ENCODE peak calls at places on chromosomes 13 and 19, in five cellular contexts. One of them, this sample, is unnamed.

GRCh38 chr19:53461866-53462265 is 5.7 kb upstream of the ZNF813 start:
- DNase-seq in ovary: no peak
- DNase-seq in adipocyte: no peak
- DNase-seq in T-helper 1 cell: no peak
- DNase-seq in iris pigment epithelial cell: peak
- DNase-seq in this sample: no peak

GRCh38 chr19:5951338-5951861 is 26.5 kb downstream of the RANBP3 start:
- DNase-seq in ovary: no peak
- DNase-seq in adipocyte: no peak
- DNase-seq in T-helper 1 cell: no peak
- DNase-seq in iris pigment epithelial cell: no peak
- DNase-seq in this sample: no peak

GRCh38 chr13:63586467-63586866 is 2170.8 kb upstream of the PCDH20 start:
- DNase-seq in ovary: no peak
- DNase-seq in adipocyte: no peak
- DNase-seq in T-helper 1 cell: no peak
- DNase-seq in iris pigment epithelial cell: no peak
- DNase-seq in this sample: no peak

GRCh38 chr13:39527961-39528720 is 74.9 kb downstream of the LHFPL6 start:
- DNase-seq in ovary: no peak
- DNase-seq in adipocyte: peak
- DNase-seq in T-helper 1 cell: no peak
- DNase-seq in iris pigment epithelial cell: peak
- DNase-seq in this sample: no peak

GRCh38 chr19:58392945-58393724 is 2.3 kb upstream of the RNF225 start:
- DNase-seq in ovary: no peak
- DNase-seq in adipocyte: no peak
- DNase-seq in T-helper 1 cell: no peak
- DNase-seq in iris pigment epithelial cell: no peak
- DNase-seq in this sample: no peak

GRCh38 chr19:48746738-48747575 is at the start of gene IZUMO1:
- DNase-seq in ovary: peak
- DNase-seq in adipocyte: peak
- DNase-seq in T-helper 1 cell: peak
- DNase-seq in iris pigment epithelial cell: peak
- DNase-seq in this sample: peak

GRCh38 chr19:46766569-46767317 is 20.5 kb upstream of the STRN4 start:
- DNase-seq in ovary: no peak
- DNase-seq in adipocyte: no peak
- DNase-seq in T-helper 1 cell: peak
- DNase-seq in iris pigment epithelial cell: peak
- DNase-seq in this sample: peak

GRCh38 chr19:11142528-11143171 is 12.9 kb downstream of the SPC24 start:
- DNase-seq in ovary: peak
- DNase-seq in adipocyte: peak
- DNase-seq in T-helper 1 cell: no peak
- DNase-seq in iris pigment epithelial cell: peak
- DNase-seq in this sample: no peak

GRCh38 chr13:97191143-97191542 is 31.0 kb upstream of the MBNL2 start:
- DNase-seq in ovary: no peak
- DNase-seq in adipocyte: no peak
- DNase-seq in T-helper 1 cell: no peak
- DNase-seq in iris pigment epithelial cell: no peak
- DNase-seq in this sample: no peak

GRCh38 chr13:40676007-40676406 is 9.6 kb upstream of the FOXO1 start:
- DNase-seq in ovary: no peak
- DNase-seq in adipocyte: no peak
- DNase-seq in T-helper 1 cell: no peak
- DNase-seq in iris pigment epithelial cell: no peak
- DNase-seq in this sample: no peak

GRCh38 chr13:85436029-85436428 is 363.2 kb downstream of the SLITRK6 start:
- DNase-seq in ovary: no peak
- DNase-seq in adipocyte: no peak
- DNase-seq in T-helper 1 cell: no peak
- DNase-seq in iris pigment epithelial cell: no peak
- DNase-seq in this sample: no peak

GRCh38 chr13:32080328-32080744 is 48.8 kb downstream of the FRY start:
- DNase-seq in ovary: no peak
- DNase-seq in adipocyte: no peak
- DNase-seq in T-helper 1 cell: no peak
- DNase-seq in iris pigment epithelial cell: no peak
- DNase-seq in this sample: no peak

GRCh38 chr19:5036733-5037681 is 68.1 kb downstream of the KDM4B start:
- DNase-seq in ovary: peak
- DNase-seq in adipocyte: peak
- DNase-seq in T-helper 1 cell: no peak
- DNase-seq in iris pigment epithelial cell: peak
- DNase-seq in this sample: peak

GRCh38 chr13:29436721-29437250 is 158.7 kb downstream of the SLC7A1 start:
- DNase-seq in ovary: no peak
- DNase-seq in adipocyte: no peak
- DNase-seq in T-helper 1 cell: no peak
- DNase-seq in iris pigment epithelial cell: no peak
- DNase-seq in this sample: no peak

GRCh38 chr19:30328096-30328495 is 44.1 kb upstream of the ZNF536 start:
- DNase-seq in ovary: no peak
- DNase-seq in adipocyte: no peak
- DNase-seq in T-helper 1 cell: no peak
- DNase-seq in iris pigment epithelial cell: no peak
- DNase-seq in this sample: no peak

GRCh38 chr19:16403151-16403977 is 68.4 kb downstream of the EPS15L1 start:
- DNase-seq in ovary: peak
- DNase-seq in adipocyte: no peak
- DNase-seq in T-helper 1 cell: no peak
- DNase-seq in iris pigment epithelial cell: no peak
- DNase-seq in this sample: no peak

GRCh38 chr13:49329831-49330545 is 82.3 kb downstream of the CDADC1 start:
- DNase-seq in ovary: peak
- DNase-seq in adipocyte: no peak
- DNase-seq in T-helper 1 cell: no peak
- DNase-seq in iris pigment epithelial cell: no peak
- DNase-seq in this sample: no peak

This sample was measured in glutamatergic neuron.